ENCODE peak calls at places on chromosomes 11 and 22, in seven cellular contexts. I is brain microvascular endothelial cell, N is HL-60, A is OCI-LY7, C is pancreas, H is upper lobe of right lung, R is sigmoid colon. B is an unnamed sample.

GRCh38 chr11:69211540-69212120 is 55.9 kb downstream of the SMIM38 start:
- DNase-seq in I (no peak), N (no peak), A (no peak), C (peak; percentile 35), H (no peak), R (peak; percentile 36), B (no peak)

GRCh38 chr11:12973529-12974181 is 35.5 kb upstream of the RASSF10 start:
- DNase-seq in I (no peak), N (no peak), A (no peak), C (no peak), H (no peak), R (no peak), B (no peak)

GRCh38 chr22:19958083-19959042 is 16.7 kb upstream of the TXNRD2 start:
- DNase-seq in I (no peak), N (no peak), A (no peak), C (no peak), H (no peak), R (peak; percentile 75), B (peak; percentile 74)

GRCh38 chr11:130839950-130840666 is 76.2 kb downstream of the SNX19 start:
- DNase-seq in I (peak; percentile 32), N (no peak), A (no peak), C (no peak), H (no peak), R (no peak), B (peak; percentile 96)

GRCh38 chr11:18721576-18722292 is 4.3 kb downstream of the IGSF22 start:
- DNase-seq in I (peak; percentile 46), N (peak; percentile 27), A (peak; percentile 48), C (peak; percentile 69), H (no peak), R (no peak), B (peak; percentile 54)

GRCh38 chr11:121086866-121087265 is 14.2 kb upstream of the TECTA start:
- DNase-seq in I (no peak), N (no peak), A (no peak), C (no peak), H (no peak), R (no peak), B (no peak)

GRCh38 chr11:114956565-114956964 is 278.2 kb downstream of the NXPE2 start:
- DNase-seq in I (no peak), N (no peak), A (no peak), C (no peak), H (no peak), R (no peak), B (no peak)

GRCh38 chr22:50031189-50032091 is 18.9 kb upstream of the IL17REL start:
- DNase-seq in I (no peak), N (no peak), A (no peak), C (peak; percentile 57), H (peak; percentile 58), R (peak; percentile 62), B (no peak)

GRCh38 chr11:2777871-2778629 is 78.3 kb upstream of the KCNQ1OT1 start:
- DNase-seq in I (no peak), N (no peak), A (no peak), C (peak; percentile 62), H (peak; percentile 64), R (peak; percentile 69), B (no peak)

GRCh38 chr22:36238348-36239149 is 778 bp downstream of the APOL2 start:
- DNase-seq in I (no peak), N (no peak), A (peak; percentile 4), C (no peak), H (no peak), R (no peak), B (no peak)

GRCh38 chr22:45564349-45565030 is 61.8 kb downstream of the FBLN1 start:
- DNase-seq in I (no peak), N (no peak), A (no peak), C (no peak), H (peak; percentile 21), R (no peak), B (no peak)

GRCh38 chr11:76617553-76618265 is 52.8 kb downstream of the LRRC32 start:
- DNase-seq in I (peak; percentile 55), N (no peak), A (no peak), C (no peak), H (no peak), R (peak; percentile 54), B (peak; percentile 84)

GRCh38 chr11:11253487-11253886 is 99.6 kb downstream of the CSNK2A3 start:
- DNase-seq in I (no peak), N (no peak), A (no peak), C (no peak), H (no peak), R (no peak), B (no peak)

GRCh38 chr11:45926536-45927331 is 4.3 kb downstream of the LARGE2 start:
- DNase-seq in I (no peak), N (no peak), A (no peak), C (no peak), H (peak; percentile 61), R (peak; percentile 64), B (no peak)

GRCh38 chr11:113204280-113204679 is 110.1 kb upstream of the TTC12 start:
- DNase-seq in I (no peak), N (peak; percentile 12), A (no peak), C (no peak), H (no peak), R (no peak), B (no peak)

GRCh38 chr11:22076215-22076930 is 116.5 kb upstream of the ANO5 start:
- DNase-seq in I (no peak), N (no peak), A (no peak), C (no peak), H (no peak), R (no peak), B (no peak)

GRCh38 chr11:47376543-47377371 is 1.6 kb downstream of the SPI1 start:
- DNase-seq in I (no peak), N (no peak), A (peak; percentile 50), C (no peak), H (peak; percentile 87), R (no peak), B (peak; percentile 22)

GRCh38 chr11:27312110-27312509 is 50.9 kb downstream of the CCDC34 start:
- DNase-seq in I (no peak), N (no peak), A (no peak), C (no peak), H (no peak), R (no peak), B (no peak)

GRCh38 chr22:37267128-37267587 is 15.2 kb upstream of the CYTH4 start:
- DNase-seq in I (no peak), N (no peak), A (peak; percentile 78), C (peak; percentile 78), H (peak; percentile 76), R (no peak), B (no peak)

GRCh38 chr22:50085211-50085999 is at the start of gene MLC1:
- DNase-seq in I (no peak), N (peak; percentile 54), A (no peak), C (no peak), H (no peak), R (no peak), B (no peak)

GRCh38 chr22:42172385-42173172 is 42.0 kb upstream of the CYP2D6 start:
- DNase-seq in I (no peak), N (no peak), A (peak; percentile 54), C (no peak), H (no peak), R (no peak), B (peak; percentile 60)

GRCh38 chr11:64207247-64208085 is 945 bp downstream of the FERMT3 start:
- DNase-seq in I (peak; percentile 84), N (peak; percentile 90), A (peak; percentile 90), C (peak; percentile 60), H (peak; percentile 83), R (peak; percentile 85), B (peak; percentile 82)

GRCh38 chr22:44455151-44455962 is 42.7 kb downstream of the RTL6 start:
- DNase-seq in I (no peak), N (no peak), A (peak; percentile 92), C (no peak), H (no peak), R (no peak), B (no peak)

GRCh38 chr11:35845860-35846259 is 98.0 kb upstream of the LDLRAD3 start:
- DNase-seq in I (no peak), N (no peak), A (no peak), C (no peak), H (no peak), R (no peak), B (peak; percentile 25)

GRCh38 chr22:33918676-33919590 is 1.3 kb downstream of the LARGE1 start:
- DNase-seq in I (no peak), N (no peak), A (no peak), C (no peak), H (no peak), R (no peak), B (peak; percentile 39)

GRCh38 chr22:43388420-43388851 is 23.4 kb upstream of the MPPED1 start:
- DNase-seq in I (peak; percentile 45), N (peak; percentile 57), A (peak; percentile 57), C (peak; percentile 95), H (peak; percentile 89), R (peak; percentile 84), B (peak; percentile 48)

GRCh38 chr11:71284525-71285092 is 32.2 kb upstream of the SHANK2 start:
- DNase-seq in I (no peak), N (no peak), A (no peak), C (no peak), H (no peak), R (peak; percentile 19), B (no peak)

GRCh38 chr22:39151329-39151975 is 1.0 kb downstream of the CBX7 start:
- DNase-seq in I (no peak), N (no peak), A (no peak), C (peak; percentile 56), H (peak; percentile 65), R (peak; percentile 73), B (no peak)
- H3K4me3 ChIP-seq in I (no peak overlapping the region), N (no peak overlapping the region), A (peak overlapping the region; percentile 74), C (peak overlapping the region; percentile 75), H (peak overlapping the region; percentile 80), R (peak overlapping the region; percentile 97), B (peak overlapping the region; percentile 47)

DNA sequence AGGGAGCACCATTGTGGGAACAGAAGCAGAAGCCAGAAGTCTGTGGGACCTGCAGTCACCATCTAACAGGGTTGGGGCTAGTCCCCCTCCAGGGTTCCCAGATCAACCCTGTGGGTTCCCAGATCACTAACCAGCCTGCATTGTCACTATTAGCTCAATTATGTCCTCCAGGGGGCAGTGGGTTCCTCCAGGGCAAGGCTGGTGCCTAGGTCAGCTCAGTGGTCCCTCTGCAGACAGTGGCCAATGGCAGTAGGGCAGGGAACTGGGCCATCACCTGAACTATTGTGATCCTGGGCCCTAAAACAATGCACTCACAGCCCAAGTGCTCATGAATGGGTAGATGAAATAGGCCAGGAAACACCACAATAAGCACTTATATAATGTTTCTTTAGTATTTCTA is 18.8 kb upstream of the PRSS23 start:
- DNase-seq in I (no peak), N (no peak), A (no peak), C (no peak), H (no peak), R (no peak), B (no peak)
- TF ChIP-seq CTCF in I (no peak), N (no peak), A (no peak), C (no peak), H (no peak), R (no peak), B (peak; percentile 2)

DNA sequence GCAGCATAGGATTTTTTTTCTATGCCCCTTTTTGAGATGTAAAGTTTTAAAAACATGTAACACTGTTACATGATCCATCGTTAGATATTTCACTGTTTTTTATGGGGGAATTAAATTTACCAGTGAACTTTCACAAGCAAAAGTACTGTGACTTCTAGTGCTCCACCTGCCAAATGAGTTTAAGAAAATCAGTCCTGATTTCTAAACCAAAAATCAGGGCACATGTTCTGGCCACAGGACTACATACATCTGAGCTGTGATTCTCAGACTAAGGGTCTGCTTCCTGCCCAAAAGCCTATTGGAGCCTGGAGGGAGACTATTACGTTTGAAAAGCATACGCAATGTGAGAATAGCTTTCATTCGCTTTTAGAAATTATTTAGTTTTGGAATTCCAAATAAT is 22.5 kb downstream of the TMPRSS13 start:
- DNase-seq in I (no peak), N (no peak), A (no peak), C (no peak), H (no peak), R (no peak), B (no peak)
- H3K4me3 ChIP-seq in I (no peak overlapping the region), N (no peak overlapping the region), A (no peak overlapping the region), C (no peak overlapping the region), H (no peak overlapping the region), R (no peak overlapping the region), B (no peak overlapping the region)

GRCh38 chr11:67538306-67538705 is 15.1 kb upstream of the CABP2 start:
- DNase-seq in I (no peak), N (no peak), A (no peak), C (no peak), H (no peak), R (peak; percentile 15), B (peak; percentile 64)
- TF ChIP-seq CTCF in I (no peak), N (no peak), A (no peak), C (no peak), H (no peak), R (no peak), B (no peak)

B was measured in fibroblast of mammary gland.